ENCODE peak calls at places on chromosomes 6 and 20, in four cellular contexts. One of them, this sample, is unnamed.
A peak's percentile ranks its signal among the peaks of the same experiment; 100 is the strongest.

GRCh38 chr6:53065266-53066058 is at the start of gene FBXO9:
- DNase-seq in MM.1S: peak; percentile 67
- DNase-seq in neural progenitor cell: peak; percentile 89
- DNase-seq in GM23338: peak; percentile 69
- DNase-seq in this sample: peak; percentile 85

GRCh38 chr6:160973311-160973710 is 18.3 kb upstream of the MAP3K4 start:
- DNase-seq in MM.1S: no peak
- DNase-seq in neural progenitor cell: no peak
- DNase-seq in GM23338: no peak
- DNase-seq in this sample: peak; percentile 60

GRCh38 chr20:3349786-3350185 is 57.7 kb downstream of the DNAAF9 start:
- DNase-seq in MM.1S: no peak
- DNase-seq in neural progenitor cell: no peak
- DNase-seq in GM23338: no peak
- DNase-seq in this sample: no peak

GRCh38 chr6:84428300-84428907 is 201.0 kb upstream of the CEP162 start:
- DNase-seq in MM.1S: peak; percentile 56
- DNase-seq in neural progenitor cell: peak; percentile 70
- DNase-seq in GM23338: peak; percentile 78
- DNase-seq in this sample: peak; percentile 76

GRCh38 chr6:133337312-133337711 is 96.2 kb downstream of the EYA4 start:
- DNase-seq in MM.1S: no peak
- DNase-seq in neural progenitor cell: no peak
- DNase-seq in GM23338: no peak
- DNase-seq in this sample: no peak

GRCh38 chr6:46926481-46926880 is 4.7 kb upstream of the ADGRF5 start:
- DNase-seq in MM.1S: no peak
- DNase-seq in neural progenitor cell: no peak
- DNase-seq in GM23338: no peak
- DNase-seq in this sample: no peak

GRCh38 chr6:11772109-11772830 is 6.3 kb downstream of the ADTRP start:
- DNase-seq in MM.1S: no peak
- DNase-seq in neural progenitor cell: no peak
- DNase-seq in GM23338: no peak
- DNase-seq in this sample: peak; percentile 69

GRCh38 chr6:155152211-155153076 is 111.4 kb upstream of the CLDN20 start:
- DNase-seq in MM.1S: no peak
- DNase-seq in neural progenitor cell: peak; percentile 69
- DNase-seq in GM23338: peak; percentile 86
- DNase-seq in this sample: no peak

GRCh38 chr20:61948586-61949362 is 116.9 kb downstream of the TAF4 start:
- DNase-seq in MM.1S: no peak
- DNase-seq in neural progenitor cell: no peak
- DNase-seq in GM23338: no peak
- DNase-seq in this sample: no peak

GRCh38 chr6:25248100-25248499 is 31.1 kb upstream of the CARMIL1 start:
- DNase-seq in MM.1S: no peak
- DNase-seq in neural progenitor cell: no peak
- DNase-seq in GM23338: no peak
- DNase-seq in this sample: no peak

GRCh38 chr6:45514454-45514853 is 136.7 kb upstream of the SUPT3H start:
- DNase-seq in MM.1S: no peak
- DNase-seq in neural progenitor cell: no peak
- DNase-seq in GM23338: no peak
- DNase-seq in this sample: peak; percentile 44

GRCh38 chr20:17872434-17872833 is 96.2 kb downstream of the SNX5 start:
- DNase-seq in MM.1S: no peak
- DNase-seq in neural progenitor cell: no peak
- DNase-seq in GM23338: no peak
- DNase-seq in this sample: no peak

DNA sequence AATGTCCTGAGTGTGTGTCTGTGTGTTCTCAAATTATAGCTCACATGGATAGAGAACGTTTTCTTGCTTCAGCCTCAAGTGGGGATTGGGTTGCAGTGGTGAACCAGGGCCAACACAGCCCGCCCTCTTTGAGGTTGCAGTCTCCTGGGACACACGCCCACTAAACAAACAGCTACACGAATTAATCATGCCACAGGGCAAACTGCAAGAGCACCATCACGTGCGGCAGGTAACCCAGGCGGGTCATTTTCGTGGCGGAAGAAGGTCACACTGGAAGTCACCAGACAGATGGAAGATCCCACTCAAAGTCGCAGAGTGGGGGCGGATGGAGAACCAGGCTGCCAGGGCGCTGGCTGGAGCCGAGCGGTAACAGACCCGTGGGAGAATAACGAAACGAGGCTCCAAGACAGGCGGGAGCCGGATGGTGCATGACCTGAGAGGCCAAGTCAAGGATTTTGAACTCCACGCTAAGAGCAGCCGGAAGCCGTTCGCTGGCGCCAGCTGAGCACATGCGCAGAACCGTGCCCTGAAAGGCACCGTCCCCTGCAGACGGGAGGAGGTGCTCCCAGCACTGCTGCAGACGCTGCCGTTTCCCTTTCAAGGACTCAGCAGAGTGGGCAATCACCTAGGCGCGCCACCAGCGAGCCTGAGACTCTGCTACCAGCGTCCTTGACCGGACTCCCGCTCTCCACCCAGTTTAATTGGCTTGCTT is 10.7 kb downstream of the DLL1 start:
- DNase-seq in MM.1S: peak; percentile 46
- DNase-seq in neural progenitor cell: no peak
- DNase-seq in GM23338: no peak
- DNase-seq in this sample: peak; percentile 55
- H3K4me2 ChIP-seq in MM.1S: peak overlapping the region; percentile 72
- H3K4me2 ChIP-seq in neural progenitor cell: no peak overlapping the region
- H3K4me2 ChIP-seq in GM23338: no peak overlapping the region
- H3K4me2 ChIP-seq in this sample: peak overlapping the region; percentile 67

GRCh38 chr6:62246087-62246486 is 39.9 kb downstream of the KHDRBS2 start:
- DNase-seq in MM.1S: no peak
- DNase-seq in neural progenitor cell: no peak
- DNase-seq in GM23338: no peak
- DNase-seq in this sample: no peak
- TF ChIP-seq EZH2phosphoT487 in MM.1S: no peak
- TF ChIP-seq EZH2phosphoT487 in neural progenitor cell: no peak
- TF ChIP-seq EZH2phosphoT487 in GM23338: no peak
- TF ChIP-seq EZH2phosphoT487 in this sample: no peak

GRCh38 chr6:105001906-105002305 is 45.0 kb downstream of the LIN28B start:
- DNase-seq in MM.1S: no peak
- DNase-seq in neural progenitor cell: no peak
- DNase-seq in GM23338: peak; percentile 46
- DNase-seq in this sample: no peak

GRCh38 chr6:105001063-105001462 is 44.2 kb downstream of the LIN28B start:
- DNase-seq in MM.1S: no peak
- DNase-seq in neural progenitor cell: no peak
- DNase-seq in GM23338: no peak
- DNase-seq in this sample: no peak

GRCh38 chr6:104995989-104996617 is 39.2 kb downstream of the LIN28B start:
- DNase-seq in MM.1S: peak; percentile 9
- DNase-seq in neural progenitor cell: no peak
- DNase-seq in GM23338: no peak
- DNase-seq in this sample: peak; percentile 35
- TF ChIP-seq CTCF in MM.1S: no peak
- TF ChIP-seq CTCF in neural progenitor cell: no peak
- TF ChIP-seq CTCF in GM23338: no peak
- TF ChIP-seq CTCF in this sample: peak; percentile 47

GRCh38 chr6:43437700-43438099 is 10.4 kb downstream of the ABCC10 start:
- DNase-seq in MM.1S: no peak
- DNase-seq in neural progenitor cell: no peak
- DNase-seq in GM23338: no peak
- DNase-seq in this sample: no peak
- H3K4me2 ChIP-seq in MM.1S: no peak overlapping the region
- H3K4me2 ChIP-seq in neural progenitor cell: no peak overlapping the region
- H3K4me2 ChIP-seq in GM23338: no peak overlapping the region
- H3K4me2 ChIP-seq in this sample: peak overlapping the region; percentile 35

GRCh38 chr20:21185849-21186248 is 60.0 kb downstream of the KIZ start:
- DNase-seq in MM.1S: no peak
- DNase-seq in neural progenitor cell: no peak
- DNase-seq in GM23338: no peak
- DNase-seq in this sample: no peak

GRCh38 chr20:21190866-21191265 is 65.0 kb downstream of the KIZ start:
- DNase-seq in MM.1S: no peak
- DNase-seq in neural progenitor cell: no peak
- DNase-seq in GM23338: no peak
- DNase-seq in this sample: no peak

GRCh38 chr20:21184810-21185209 is 58.9 kb downstream of the KIZ start:
- DNase-seq in MM.1S: no peak
- DNase-seq in neural progenitor cell: no peak
- DNase-seq in GM23338: no peak
- DNase-seq in this sample: no peak

GRCh38 chr20:21191839-21192238 is 66.0 kb downstream of the KIZ start:
- DNase-seq in MM.1S: no peak
- DNase-seq in neural progenitor cell: peak; percentile 88
- DNase-seq in GM23338: peak; percentile 92
- DNase-seq in this sample: peak; percentile 12

GRCh38 chr20:21189761-21190523 is 64.1 kb downstream of the KIZ start:
- DNase-seq in MM.1S: no peak
- DNase-seq in neural progenitor cell: peak; percentile 95
- DNase-seq in GM23338: peak; percentile 97
- DNase-seq in this sample: no peak
- TF ChIP-seq EZH2phosphoT487 in MM.1S: no peak
- TF ChIP-seq EZH2phosphoT487 in neural progenitor cell: peak; percentile 52
- TF ChIP-seq EZH2phosphoT487 in GM23338: no peak
- TF ChIP-seq EZH2phosphoT487 in this sample: no peak

DNA sequence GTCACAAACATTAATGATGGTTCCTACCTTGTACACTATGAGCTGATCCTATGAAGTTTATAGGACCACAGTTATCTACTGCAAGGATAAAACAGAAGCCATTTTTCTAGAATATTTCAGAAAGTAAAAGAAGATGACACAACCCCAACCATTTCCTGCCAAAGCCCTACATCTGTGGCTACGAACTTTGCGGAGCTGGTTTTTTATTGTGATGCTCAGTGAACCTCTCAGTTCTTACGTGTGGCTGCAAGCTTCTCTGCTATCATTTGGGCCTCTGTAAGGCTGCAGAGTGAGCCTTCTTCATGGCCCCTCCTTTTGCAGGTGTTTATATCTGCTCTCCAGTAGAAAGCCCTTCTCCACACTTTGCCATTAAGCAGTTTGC is 17.8 kb upstream of the TAGAP start:
- DNase-seq in MM.1S: no peak
- DNase-seq in neural progenitor cell: no peak
- DNase-seq in GM23338: no peak
- DNase-seq in this sample: no peak
- TF ChIP-seq CTCF in MM.1S: no peak
- TF ChIP-seq CTCF in neural progenitor cell: no peak
- TF ChIP-seq CTCF in GM23338: no peak
- TF ChIP-seq CTCF in this sample: no peak

DNA sequence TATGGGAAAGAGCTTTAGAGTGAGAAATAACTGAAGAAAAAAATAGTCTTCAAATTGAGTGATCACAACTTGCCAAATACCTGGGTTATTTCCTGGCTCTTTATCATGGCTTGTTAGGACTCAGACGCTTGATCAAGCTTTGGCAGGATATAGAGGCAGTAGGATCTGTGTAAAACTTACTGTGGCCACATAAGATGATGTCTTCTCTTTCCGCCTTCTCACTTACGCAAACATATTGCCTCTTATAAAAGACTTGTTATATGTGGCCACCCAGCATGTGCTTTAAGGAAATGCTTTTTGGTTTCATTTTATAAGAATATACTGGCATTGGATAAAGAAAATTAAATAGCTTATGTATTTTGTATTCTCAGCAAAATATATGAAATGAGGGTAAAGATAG is 101.8 kb upstream of the AKIRIN2 start:
- DNase-seq in MM.1S: no peak
- DNase-seq in neural progenitor cell: no peak
- DNase-seq in GM23338: no peak
- DNase-seq in this sample: no peak
- H3K4me2 ChIP-seq in MM.1S: no peak overlapping the region
- H3K4me2 ChIP-seq in neural progenitor cell: no peak overlapping the region
- H3K4me2 ChIP-seq in GM23338: no peak overlapping the region
- H3K4me2 ChIP-seq in this sample: no peak overlapping the region

This sample was measured in hepatocyte.